ENCODE peak calls at places on chromosomes 3 and 15, in five cellular contexts. X is AG04450; O is Peyer's patch; T is naive thymus-derived CD4-positive, alpha-beta T cell; P is K562. M is an unnamed sample.

GRCh38 chr3:12175844-12176453 is 17.2 kb upstream of the TIMP4 start:
- DNase-seq in X (no peak), T (no peak), P (peak; percentile 67), O (peak; percentile 79), M (peak; percentile 65)

GRCh38 chr15:41332788-41333527 is at the start of gene NUSAP1:
- DNase-seq in O (no peak), X (no peak), P (no peak), T (no peak), M (no peak)

GRCh38 chr3:15804553-15805095 is 6.8 kb upstream of the ANKRD28 start:
- DNase-seq in O (no peak), X (no peak), T (no peak), P (no peak), M (no peak)

GRCh38 chr3:135918600-135918999 is 46.9 kb upstream of the PPP2R3A start:
- DNase-seq in O (no peak), T (no peak), X (no peak), P (no peak), M (no peak)

GRCh38 chr15:74742422-74742821 is 6.2 kb upstream of the CYP1A2 start:
- DNase-seq in O (no peak), T (no peak), P (no peak), X (no peak), M (no peak)

GRCh38 chr3:32366638-32367368 is 24.9 kb upstream of the CMTM7 start:
- DNase-seq in T (no peak), O (no peak), P (no peak), X (no peak), M (no peak)

GRCh38 chr3:60754617-60755016 is 496.6 kb downstream of the FHIT start:
- DNase-seq in X (no peak), O (no peak), P (no peak), T (no peak), M (no peak)

GRCh38 chr15:74275957-74276356 is 39.8 kb downstream of the CCDC33 start:
- DNase-seq in P (peak; percentile 64), X (no peak), O (no peak), T (no peak), M (no peak)

GRCh38 chr3:114519415-114519814 is 225.6 kb downstream of the TIGIT start:
- DNase-seq in X (peak; percentile 36), P (no peak), O (no peak), T (no peak), M (no peak)

GRCh38 chr3:114333180-114333922 is 39.5 kb downstream of the TIGIT start:
- DNase-seq in O (no peak), X (no peak), T (no peak), P (no peak), M (no peak)

GRCh38 chr3:12508316-12508715 is 24.0 kb downstream of the TSEN2 start:
- DNase-seq in P (no peak), O (no peak), X (peak; percentile 98), T (no peak), M (no peak)

GRCh38 chr3:126895178-126896066 is 87.5 kb upstream of the PLXNA1 start:
- DNase-seq in P (no peak), T (no peak), X (no peak), O (no peak), M (no peak)

GRCh38 chr15:44468713-44469385 is 41.4 kb downstream of the CTDSPL2 start:
- DNase-seq in X (peak; percentile 3), O (no peak), P (no peak), T (no peak), M (no peak)

GRCh38 chr3:105877625-105877913 is 8.8 kb upstream of the CBLB start:
- DNase-seq in T (no peak), P (no peak), O (no peak), X (no peak), M (no peak)

GRCh38 chr3:45182915-45183881 is 37.0 kb upstream of the CDCP1 start:
- DNase-seq in T (no peak), P (peak; percentile 87), O (peak; percentile 65), X (no peak), M (no peak)
- H3K27ac ChIP-seq in T (no peak overlapping the region), P (peak overlapping the region; percentile 75), O (no peak overlapping the region), X (peak overlapping the region; percentile 83), M (no peak overlapping the region)

DNA sequence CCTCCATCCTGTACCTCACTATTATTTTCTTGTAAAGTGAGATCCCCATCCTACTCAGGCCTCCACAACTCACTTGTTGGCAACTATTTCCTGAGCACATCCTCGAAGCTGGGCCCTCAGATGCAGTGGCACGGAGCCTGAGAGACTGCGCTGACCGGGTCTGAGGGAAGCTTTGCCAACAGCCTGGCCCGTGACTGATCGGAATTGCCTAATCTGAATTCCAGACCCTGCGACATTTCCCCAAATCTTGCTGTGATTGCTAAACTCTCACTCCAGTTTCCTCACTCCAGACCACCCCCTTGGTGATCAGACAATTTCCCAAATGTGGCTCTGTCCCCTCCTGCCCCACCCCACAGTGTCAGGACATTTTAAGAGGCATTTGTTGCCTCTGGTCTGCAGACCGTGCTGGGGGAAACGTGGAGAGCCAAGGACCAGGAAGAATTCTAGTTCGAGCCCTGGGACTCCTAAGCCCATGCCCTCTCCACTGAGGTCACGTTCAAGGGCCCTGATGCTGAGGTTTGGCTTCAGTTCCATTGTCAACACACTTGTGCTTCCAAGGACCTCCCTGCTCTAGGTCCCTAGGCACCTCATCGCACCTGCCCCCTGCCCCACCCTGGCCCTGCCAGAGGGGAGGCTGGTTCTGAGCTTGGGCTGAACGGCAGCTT is 22.8 kb downstream of the KLHL25 start:
- DNase-seq in P (no peak), O (no peak), X (no peak), T (no peak), M (no peak)
- H3K27ac ChIP-seq in P (no peak overlapping the region), O (peak overlapping the region; percentile 29), X (no peak overlapping the region), T (no peak overlapping the region), M (peak overlapping the region; percentile 69)

GRCh38 chr3:40477671-40478070 is 749 bp downstream of the ZNF619 start:
- DNase-seq in T (no peak), P (no peak), X (no peak), O (no peak), M (no peak)

DNA sequence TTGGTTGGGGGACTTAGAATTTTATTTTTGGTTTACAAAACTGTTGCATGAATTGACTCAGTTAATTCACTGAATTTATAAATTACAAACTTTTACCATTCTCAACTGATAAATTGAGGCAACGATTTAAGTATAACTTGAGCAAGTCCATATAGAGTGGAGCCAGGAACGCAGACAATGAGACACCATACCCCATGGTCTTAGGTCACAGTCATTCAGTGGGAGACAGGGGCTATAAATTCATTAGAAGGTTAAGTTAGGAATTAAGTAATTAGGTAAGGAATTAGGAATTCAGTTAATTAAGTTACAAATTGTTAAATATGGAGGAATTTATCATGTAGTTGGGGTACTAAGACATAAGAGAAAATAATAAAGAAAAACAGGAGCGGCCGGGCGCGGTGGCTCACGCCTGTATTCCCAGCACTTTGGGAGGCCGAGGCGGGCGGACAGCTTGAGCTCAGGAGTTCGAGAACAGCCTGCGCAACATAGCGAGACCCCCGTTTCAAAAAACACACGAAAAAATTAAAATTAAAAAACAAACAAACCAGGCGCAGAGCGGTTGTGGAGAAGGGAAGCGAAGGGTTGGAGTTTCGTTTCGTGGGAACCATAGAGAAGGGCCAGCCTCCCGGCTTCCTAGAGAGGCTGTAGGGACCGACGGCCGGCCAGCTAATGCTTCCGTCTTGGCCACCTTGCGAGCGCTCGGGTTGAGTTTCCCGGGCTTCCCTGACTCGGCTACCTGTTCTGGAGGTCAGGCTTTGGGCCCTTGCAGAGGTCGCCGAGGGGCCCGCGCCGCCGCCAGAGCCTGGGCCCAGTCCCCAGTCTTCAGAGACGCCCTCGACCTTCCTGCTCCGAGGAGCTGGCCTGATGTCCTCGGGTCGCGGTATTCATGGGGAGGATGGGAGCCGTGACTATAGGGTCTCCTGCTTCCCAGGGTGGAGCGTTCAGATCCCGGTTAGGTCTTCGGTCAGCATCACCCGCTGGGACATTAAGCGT is at the start of gene ZNF619:
- DNase-seq in X (peak; percentile 46), O (peak; percentile 81), P (peak; percentile 88), T (peak; percentile 26), M (peak; percentile 76)
- H3K27ac ChIP-seq in X (peak within 1 kb of the TSS; percentile 52), O (peak within 1 kb of the TSS; percentile 78), P (peak within 1 kb of the TSS; percentile 78), T (peak within 1 kb of the TSS; percentile 80), M (peak within 1 kb of the TSS; percentile 80)

GRCh38 chr15:67901922-67902321 is 62.1 kb upstream of the RNU6-1 start:
- DNase-seq in O (no peak), X (no peak), T (no peak), P (no peak), M (no peak)

GRCh38 chr15:67900621-67901147 is 60.8 kb upstream of the RNU6-1 start:
- DNase-seq in T (no peak), P (no peak), X (no peak), O (no peak), M (no peak)

GRCh38 chr15:67897646-67898045 is 57.8 kb upstream of the RNU6-1 start:
- DNase-seq in T (no peak), O (no peak), X (no peak), P (no peak), M (no peak)

GRCh38 chr15:67902579-67902979 is 62.7 kb upstream of the RNU6-1 start:
- DNase-seq in P (peak; percentile 27), X (no peak), T (no peak), O (no peak), M (no peak)

DNA sequence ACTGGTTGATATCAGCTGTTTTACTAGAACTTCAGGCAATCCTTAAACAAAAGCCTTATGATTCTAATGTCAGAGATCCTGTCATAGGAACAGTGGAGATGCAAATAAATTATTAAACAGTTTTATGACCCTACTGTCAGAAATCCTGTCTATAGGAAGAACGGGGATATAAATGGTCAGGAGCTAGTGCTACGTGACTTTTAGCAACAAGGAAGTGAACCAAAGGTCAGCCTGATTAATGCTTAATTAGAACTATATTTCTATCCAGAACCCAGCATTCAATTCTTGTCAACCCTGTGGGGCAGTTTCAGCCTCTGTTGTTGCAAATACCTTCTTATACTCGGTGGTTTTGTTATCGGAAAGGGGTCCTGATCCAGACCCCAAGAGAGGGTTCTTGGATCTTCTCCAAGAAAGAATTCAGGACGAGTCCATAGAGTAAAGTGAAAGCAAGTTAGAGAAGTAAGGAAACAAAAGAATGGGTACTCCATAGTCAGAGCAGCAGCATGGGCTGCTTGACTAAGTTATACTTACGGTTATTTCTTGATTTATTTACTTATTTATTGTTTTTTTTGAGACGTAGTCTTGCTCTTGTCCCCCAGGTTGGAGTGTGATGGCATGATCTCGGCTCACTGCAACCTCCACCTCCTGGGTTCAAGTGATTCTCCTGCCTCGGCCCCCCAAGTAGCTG is 59.9 kb upstream of the RNU6-1 start:
- DNase-seq in P (no peak), T (no peak), X (no peak), O (no peak), M (no peak)
- H3K27ac ChIP-seq in P (peak overlapping the region; percentile 12), T (no peak overlapping the region), X (no peak overlapping the region), O (peak overlapping the region; percentile 59), M (no peak overlapping the region)

GRCh38 chr15:36251450-36251849 is 328.0 kb upstream of the CDIN1 start:
- DNase-seq in O (no peak), X (no peak), P (no peak), T (no peak), M (no peak)
- H3K27ac ChIP-seq in O (no peak overlapping the region), X (no peak overlapping the region), P (no peak overlapping the region), T (no peak overlapping the region), M (no peak overlapping the region)

GRCh38 chr15:86772369-86773059 is 692.8 kb downstream of the AGBL1 start:
- DNase-seq in O (no peak), T (no peak), X (no peak), P (no peak), M (no peak)
- H3K27ac ChIP-seq in O (peak overlapping the region; percentile 42), T (no peak overlapping the region), X (no peak overlapping the region), P (no peak overlapping the region), M (no peak overlapping the region)

M was measured in left ventricle myocardium inferior.